ENCODE peak calls at places on chromosomes 13 and 19, in seven cellular contexts. C is stimulated activated effector memory CD8-positive, alpha-beta T cell treated with anti-CD3 and anti-CD28 coated beads, Interleukin-12 subunit alpha, Interleukin-12 subunit beta, amount 100 ng/mL, for 72 hours; Q is NCI-H460; B is amygdala; H is EL; N is activated T-cell treated with anti-CD3 and anti-CD28 coated beads, Interleukin-2, amount 50 U/mL, for 72 hours; S is cardiac fibroblast. X is an unnamed sample.

GRCh38 chr13:112073245-112074138 is 6.5 kb downstream of the SOX1 start:
- DNase-seq in C (no peak), Q (no peak), B (no peak), H (no peak), N (no peak), S (no peak), X (no peak)

GRCh38 chr13:107091386-107091785 is 523.4 kb upstream of the ARGLU1 start:
- DNase-seq in C (no peak), Q (no peak), B (no peak), H (no peak), N (no peak), S (no peak), X (no peak)

GRCh38 chr19:18098891-18099622 is 1.5 kb downstream of the MAST3 start:
- DNase-seq in C (peak), Q (no peak), B (no peak), H (no peak), N (peak), S (no peak), X (no peak)

GRCh38 chr19:55652311-55653078 is 2.3 kb upstream of the U2AF2 start:
- DNase-seq in C (no peak), Q (no peak), B (no peak), H (no peak), N (no peak), S (no peak), X (no peak)

GRCh38 chr19:42198676-42199439 is 18.6 kb downstream of the DEDD2 start:
- DNase-seq in C (peak), Q (no peak), B (no peak), H (no peak), N (peak), S (no peak), X (no peak)

GRCh38 chr13:80141114-80141849 is 199.6 kb downstream of the SPRY2 start:
- DNase-seq in C (no peak), Q (no peak), B (no peak), H (peak), N (no peak), S (peak), X (no peak)

GRCh38 chr19:38700350-38700932 is 43.8 kb downstream of the CAPN12 start:
- DNase-seq in C (no peak), Q (no peak), B (no peak), H (no peak), N (no peak), S (no peak), X (no peak)

GRCh38 chr13:74443623-74444022 is 309.4 kb upstream of the KLF12 start:
- DNase-seq in C (no peak), Q (no peak), B (no peak), H (peak), N (no peak), S (peak), X (peak)

GRCh38 chr19:23799321-23799720 is 40.6 kb upstream of the ZNF681 start:
- DNase-seq in C (peak), Q (no peak), B (no peak), H (no peak), N (no peak), S (no peak), X (no peak)

GRCh38 chr13:53137777-53138176 is 109.2 kb downstream of the OLFM4 start:
- DNase-seq in C (no peak), Q (no peak), B (no peak), H (peak), N (no peak), S (peak), X (peak)

GRCh38 chr13:87614276-87614675 is 56.9 kb upstream of the SLITRK5 start:
- DNase-seq in C (no peak), Q (no peak), B (no peak), H (no peak), N (no peak), S (no peak), X (no peak)

GRCh38 chr19:40274585-40275544 is 10.3 kb downstream of the AKT2 start:
- DNase-seq in C (peak), Q (no peak), B (no peak), H (no peak), N (peak), S (no peak), X (no peak)

GRCh38 chr19:36059180-36059910 is 4.6 kb downstream of the WDR62 start:
- DNase-seq in C (no peak), Q (no peak), B (no peak), H (no peak), N (no peak), S (no peak), X (no peak)

X was measured in MCF 10A.